ENCODE peak calls at places on chromosome 16, in seven cellular contexts. One of them, this sample, is unnamed.

GRCh38 chr16:83912152-83912948 is 13.4 kb downstream of the MLYCD start:
- DNase-seq in cardiac muscle cell: no peak
- DNase-seq in AG20443: no peak
- DNase-seq in left colon: no peak
- DNase-seq in amygdala: no peak
- DNase-seq in T-helper 1 cell: no peak
- DNase-seq in fibroblast of the aortic adventitia: no peak
- DNase-seq in this sample: no peak

GRCh38 chr16:27359051-27359450 is 42.9 kb upstream of the IL21R start:
- DNase-seq in cardiac muscle cell: no peak
- DNase-seq in AG20443: no peak
- DNase-seq in left colon: no peak
- DNase-seq in amygdala: no peak
- DNase-seq in T-helper 1 cell: no peak
- DNase-seq in fibroblast of the aortic adventitia: no peak
- DNase-seq in this sample: no peak

GRCh38 chr16:68960910-68961309 is 117.6 kb downstream of the TANGO6 start:
- DNase-seq in cardiac muscle cell: no peak
- DNase-seq in AG20443: no peak
- DNase-seq in left colon: no peak
- DNase-seq in amygdala: no peak
- DNase-seq in T-helper 1 cell: no peak
- DNase-seq in fibroblast of the aortic adventitia: no peak
- DNase-seq in this sample: no peak

GRCh38 chr16:66473654-66474519 is 46.8 kb downstream of the BEAN1 start:
- DNase-seq in cardiac muscle cell: no peak
- DNase-seq in AG20443: no peak
- DNase-seq in left colon: no peak
- DNase-seq in amygdala: no peak
- DNase-seq in T-helper 1 cell: no peak
- DNase-seq in fibroblast of the aortic adventitia: no peak
- DNase-seq in this sample: no peak

GRCh38 chr16:48384305-48384981 is 770 bp downstream of the SIAH1 start:
- DNase-seq in cardiac muscle cell: peak
- DNase-seq in AG20443: peak
- DNase-seq in left colon: peak
- DNase-seq in amygdala: peak
- DNase-seq in T-helper 1 cell: no peak
- DNase-seq in fibroblast of the aortic adventitia: peak
- DNase-seq in this sample: peak

GRCh38 chr16:46894011-46894672 is 10.0 kb downstream of the GPT2 start:
- DNase-seq in cardiac muscle cell: no peak
- DNase-seq in AG20443: no peak
- DNase-seq in left colon: no peak
- DNase-seq in amygdala: peak
- DNase-seq in T-helper 1 cell: no peak
- DNase-seq in fibroblast of the aortic adventitia: no peak
- DNase-seq in this sample: no peak

GRCh38 chr16:57477531-57478202 is 8.6 kb downstream of the DOK4 start:
- DNase-seq in cardiac muscle cell: peak
- DNase-seq in AG20443: no peak
- DNase-seq in left colon: no peak
- DNase-seq in amygdala: no peak
- DNase-seq in T-helper 1 cell: no peak
- DNase-seq in fibroblast of the aortic adventitia: no peak
- DNase-seq in this sample: no peak

GRCh38 chr16:82650804-82651203 is 24.0 kb downstream of the CDH13 start:
- DNase-seq in cardiac muscle cell: no peak
- DNase-seq in AG20443: no peak
- DNase-seq in left colon: no peak
- DNase-seq in amygdala: no peak
- DNase-seq in T-helper 1 cell: no peak
- DNase-seq in fibroblast of the aortic adventitia: no peak
- DNase-seq in this sample: no peak

GRCh38 chr16:3938843-3939624 is 58.5 kb upstream of the CREBBP start:
- DNase-seq in cardiac muscle cell: peak
- DNase-seq in AG20443: peak
- DNase-seq in left colon: no peak
- DNase-seq in amygdala: no peak
- DNase-seq in T-helper 1 cell: peak
- DNase-seq in fibroblast of the aortic adventitia: peak
- DNase-seq in this sample: peak

GRCh38 chr16:85829266-85829665 is 29.8 kb downstream of the COX4I1 start:
- DNase-seq in cardiac muscle cell: no peak
- DNase-seq in AG20443: no peak
- DNase-seq in left colon: no peak
- DNase-seq in amygdala: no peak
- DNase-seq in T-helper 1 cell: no peak
- DNase-seq in fibroblast of the aortic adventitia: no peak
- DNase-seq in this sample: no peak

GRCh38 chr16:15811778-15812750 is 44.8 kb downstream of the MYH11 start:
- DNase-seq in cardiac muscle cell: peak
- DNase-seq in AG20443: peak
- DNase-seq in left colon: peak
- DNase-seq in amygdala: no peak
- DNase-seq in T-helper 1 cell: no peak
- DNase-seq in fibroblast of the aortic adventitia: peak
- DNase-seq in this sample: no peak

GRCh38 chr16:46884513-46885293 is 541 bp downstream of the GPT2 start:
- DNase-seq in cardiac muscle cell: peak
- DNase-seq in AG20443: peak
- DNase-seq in left colon: no peak
- DNase-seq in amygdala: peak
- DNase-seq in T-helper 1 cell: peak
- DNase-seq in fibroblast of the aortic adventitia: no peak
- DNase-seq in this sample: peak